ENCODE peak calls at places on chromosomes 12 and 14, in six cellular contexts. One of them, this sample, is unnamed.

GRCh38 chr12:42285431-42285830 is 40.5 kb downstream of the ZCRB1 start:
- DNase-seq in RWPE1: no peak
- DNase-seq in PC-9: no peak
- DNase-seq in Peyer's patch: no peak
- DNase-seq in AG09319: no peak
- DNase-seq in dorsolateral prefrontal cortex: no peak
- DNase-seq in this sample: no peak

GRCh38 chr14:61559641-61560201 is 135.6 kb upstream of the HIF1A start:
- DNase-seq in RWPE1: no peak
- DNase-seq in PC-9: no peak
- DNase-seq in Peyer's patch: no peak
- DNase-seq in AG09319: no peak
- DNase-seq in dorsolateral prefrontal cortex: no peak
- DNase-seq in this sample: no peak

GRCh38 chr14:35669782-35670181 is 135.8 kb downstream of the INSM2 start:
- DNase-seq in RWPE1: peak; percentile 76
- DNase-seq in PC-9: peak; percentile 93
- DNase-seq in Peyer's patch: no peak
- DNase-seq in AG09319: no peak
- DNase-seq in dorsolateral prefrontal cortex: no peak
- DNase-seq in this sample: no peak

GRCh38 chr12:61018571-61018970 is 1241.6 kb upstream of the USP15 start:
- DNase-seq in RWPE1: no peak
- DNase-seq in PC-9: no peak
- DNase-seq in Peyer's patch: no peak
- DNase-seq in AG09319: no peak
- DNase-seq in dorsolateral prefrontal cortex: no peak
- DNase-seq in this sample: no peak

GRCh38 chr14:105978618-105979295 is 452.4 kb downstream of the TMEM121 start:
- DNase-seq in RWPE1: no peak
- DNase-seq in PC-9: no peak
- DNase-seq in Peyer's patch: no peak
- DNase-seq in AG09319: no peak
- DNase-seq in dorsolateral prefrontal cortex: no peak
- DNase-seq in this sample: no peak

GRCh38 chr12:111759991-111760390 is 6.7 kb upstream of the ALDH2 start:
- DNase-seq in RWPE1: no peak
- DNase-seq in PC-9: no peak
- DNase-seq in Peyer's patch: no peak
- DNase-seq in AG09319: no peak
- DNase-seq in dorsolateral prefrontal cortex: no peak
- DNase-seq in this sample: no peak

GRCh38 chr12:72288436-72288835 is 16.3 kb downstream of the TRHDE start:
- DNase-seq in RWPE1: no peak
- DNase-seq in PC-9: no peak
- DNase-seq in Peyer's patch: no peak
- DNase-seq in AG09319: no peak
- DNase-seq in dorsolateral prefrontal cortex: no peak
- DNase-seq in this sample: no peak

GRCh38 chr12:65643595-65644386 is 180.5 kb upstream of the HMGA2 start:
- DNase-seq in RWPE1: no peak
- DNase-seq in PC-9: peak; percentile 43
- DNase-seq in Peyer's patch: no peak
- DNase-seq in AG09319: no peak
- DNase-seq in dorsolateral prefrontal cortex: no peak
- DNase-seq in this sample: no peak

GRCh38 chr12:128747441-128747840 is 76.3 kb downstream of the SLC15A4 start:
- DNase-seq in RWPE1: no peak
- DNase-seq in PC-9: no peak
- DNase-seq in Peyer's patch: no peak
- DNase-seq in AG09319: no peak
- DNase-seq in dorsolateral prefrontal cortex: no peak
- DNase-seq in this sample: no peak

GRCh38 chr14:105055736-105056302 is 9.4 kb downstream of the GPR132 start:
- DNase-seq in RWPE1: no peak
- DNase-seq in PC-9: no peak
- DNase-seq in Peyer's patch: no peak
- DNase-seq in AG09319: no peak
- DNase-seq in dorsolateral prefrontal cortex: no peak
- DNase-seq in this sample: no peak

GRCh38 chr12:98084950-98085349 is 430.4 kb upstream of the TMPO start:
- DNase-seq in RWPE1: no peak
- DNase-seq in PC-9: no peak
- DNase-seq in Peyer's patch: no peak
- DNase-seq in AG09319: no peak
- DNase-seq in dorsolateral prefrontal cortex: no peak
- DNase-seq in this sample: no peak

GRCh38 chr12:123075591-123076171 is 75.2 kb downstream of the PITPNM2 start:
- DNase-seq in RWPE1: no peak
- DNase-seq in PC-9: peak; percentile 72
- DNase-seq in Peyer's patch: peak; percentile 74
- DNase-seq in AG09319: no peak
- DNase-seq in dorsolateral prefrontal cortex: no peak
- DNase-seq in this sample: no peak

GRCh38 chr14:69101331-69101826 is 51.5 kb downstream of the DCAF5 start:
- DNase-seq in RWPE1: peak; percentile 36
- DNase-seq in PC-9: peak; percentile 65
- DNase-seq in Peyer's patch: no peak
- DNase-seq in AG09319: peak; percentile 92
- DNase-seq in dorsolateral prefrontal cortex: no peak
- DNase-seq in this sample: peak; percentile 49

GRCh38 chr14:54706768-54707167 is 139.8 kb downstream of the SAMD4A start:
- DNase-seq in RWPE1: no peak
- DNase-seq in PC-9: no peak
- DNase-seq in Peyer's patch: no peak
- DNase-seq in AG09319: no peak
- DNase-seq in dorsolateral prefrontal cortex: no peak
- DNase-seq in this sample: no peak

GRCh38 chr14:70744631-70745030 is 64.7 kb downstream of the MAP3K9 start:
- DNase-seq in RWPE1: no peak
- DNase-seq in PC-9: no peak
- DNase-seq in Peyer's patch: no peak
- DNase-seq in AG09319: no peak
- DNase-seq in dorsolateral prefrontal cortex: peak; percentile 21
- DNase-seq in this sample: no peak

GRCh38 chr12:123995023-123995422 is 22.0 kb downstream of the ZNF664 start:
- DNase-seq in RWPE1: peak; percentile 68
- DNase-seq in PC-9: no peak
- DNase-seq in Peyer's patch: no peak
- DNase-seq in AG09319: no peak
- DNase-seq in dorsolateral prefrontal cortex: no peak
- DNase-seq in this sample: no peak

GRCh38 chr14:24054646-24055045 is 2.8 kb downstream of the CARMIL3 start:
- DNase-seq in RWPE1: no peak
- DNase-seq in PC-9: no peak
- DNase-seq in Peyer's patch: no peak
- DNase-seq in AG09319: no peak
- DNase-seq in dorsolateral prefrontal cortex: no peak
- DNase-seq in this sample: no peak

GRCh38 chr12:126295652-126296051 is 1230.4 kb downstream of the AACS start:
- DNase-seq in RWPE1: no peak
- DNase-seq in PC-9: no peak
- DNase-seq in Peyer's patch: no peak
- DNase-seq in AG09319: no peak
- DNase-seq in dorsolateral prefrontal cortex: no peak
- DNase-seq in this sample: no peak

GRCh38 chr12:81332054-81332453 is 254.2 kb downstream of the ACSS3 start:
- DNase-seq in RWPE1: no peak
- DNase-seq in PC-9: no peak
- DNase-seq in Peyer's patch: no peak
- DNase-seq in AG09319: no peak
- DNase-seq in dorsolateral prefrontal cortex: no peak
- DNase-seq in this sample: no peak

GRCh38 chr12:17334784-17335183 is 728.8 kb upstream of the LMO3 start:
- DNase-seq in RWPE1: peak; percentile 5
- DNase-seq in PC-9: no peak
- DNase-seq in Peyer's patch: no peak
- DNase-seq in AG09319: no peak
- DNase-seq in dorsolateral prefrontal cortex: no peak
- DNase-seq in this sample: no peak

GRCh38 chr12:130591736-130592135 is 124.4 kb downstream of the RIMBP2 start:
- DNase-seq in RWPE1: no peak
- DNase-seq in PC-9: no peak
- DNase-seq in Peyer's patch: no peak
- DNase-seq in AG09319: no peak
- DNase-seq in dorsolateral prefrontal cortex: no peak
- DNase-seq in this sample: no peak

GRCh38 chr12:124847113-124847512 is 16.6 kb downstream of the SCARB1 start:
- DNase-seq in RWPE1: no peak
- DNase-seq in PC-9: no peak
- DNase-seq in Peyer's patch: no peak
- DNase-seq in AG09319: no peak
- DNase-seq in dorsolateral prefrontal cortex: peak; percentile 79
- DNase-seq in this sample: no peak

GRCh38 chr12:52126050-52126604 is 46.6 kb downstream of the SMIM41 start:
- DNase-seq in RWPE1: no peak
- DNase-seq in PC-9: no peak
- DNase-seq in Peyer's patch: no peak
- DNase-seq in AG09319: no peak
- DNase-seq in dorsolateral prefrontal cortex: no peak
- DNase-seq in this sample: no peak

GRCh38 chr12:127078577-127079350 is 1188.2 kb upstream of the TMEM132C start:
- DNase-seq in RWPE1: no peak
- DNase-seq in PC-9: no peak
- DNase-seq in Peyer's patch: no peak
- DNase-seq in AG09319: no peak
- DNase-seq in dorsolateral prefrontal cortex: no peak
- DNase-seq in this sample: no peak

DNA sequence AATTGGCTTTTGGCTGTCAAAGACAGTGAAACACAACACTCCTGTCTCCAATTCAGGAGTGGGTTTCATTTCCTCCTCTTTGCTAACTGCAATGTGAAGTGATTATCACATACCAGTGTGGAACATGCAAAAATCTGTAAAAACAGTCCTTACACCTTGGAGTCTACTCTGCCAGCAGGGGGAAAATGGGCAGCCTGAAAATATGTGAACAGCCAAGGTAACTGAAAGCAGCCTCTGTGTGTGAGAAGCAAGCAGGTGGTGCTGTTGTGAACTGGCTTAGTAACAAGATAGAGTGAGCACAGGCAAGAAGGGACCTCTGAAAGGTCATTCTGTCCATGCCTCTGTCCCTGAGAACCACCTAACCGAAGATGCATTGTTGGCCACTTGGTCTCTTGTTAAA is 6.0 kb downstream of the PRMT8 start:
- DNase-seq in RWPE1: peak; percentile 23
- DNase-seq in PC-9: no peak
- DNase-seq in Peyer's patch: no peak
- DNase-seq in AG09319: no peak
- DNase-seq in dorsolateral prefrontal cortex: peak; percentile 32
- DNase-seq in this sample: no peak
- TF ChIP-seq CTCF in RWPE1: no peak
- TF ChIP-seq CTCF in PC-9: no peak
- TF ChIP-seq CTCF in Peyer's patch: no peak
- TF ChIP-seq CTCF in AG09319: no peak
- TF ChIP-seq CTCF in dorsolateral prefrontal cortex: peak; percentile 22
- TF ChIP-seq CTCF in this sample: no peak

DNA sequence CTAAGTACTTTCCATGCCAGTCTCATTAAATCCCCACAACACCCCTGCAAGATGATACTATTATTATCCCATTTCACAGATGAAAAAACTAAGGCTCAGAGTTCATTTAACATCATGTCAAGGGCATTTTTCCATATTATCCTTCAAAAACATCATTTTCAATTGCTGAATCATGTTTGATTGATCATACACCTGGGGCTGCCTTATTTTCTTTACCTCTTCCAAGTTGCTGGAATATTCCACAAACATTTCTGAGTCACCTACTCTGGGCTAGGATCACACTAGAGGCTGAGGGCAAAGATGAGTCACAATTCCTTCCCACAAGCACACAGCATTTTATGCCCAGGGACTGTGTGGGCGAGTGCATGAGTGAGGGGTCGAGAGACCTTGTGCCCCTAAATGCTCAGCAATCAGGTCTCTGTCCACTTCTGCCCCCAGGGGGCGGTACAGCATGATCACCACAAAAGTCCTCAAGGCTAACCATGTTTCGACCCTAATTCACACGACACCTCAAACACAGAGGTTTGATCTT is 14.1 kb upstream of the TMEM119 start:
- DNase-seq in RWPE1: peak; percentile 83
- DNase-seq in PC-9: no peak
- DNase-seq in Peyer's patch: peak; percentile 61
- DNase-seq in AG09319: no peak
- DNase-seq in dorsolateral prefrontal cortex: no peak
- DNase-seq in this sample: no peak
- TF ChIP-seq CTCF in RWPE1: no peak
- TF ChIP-seq CTCF in PC-9: peak; percentile 58
- TF ChIP-seq CTCF in Peyer's patch: peak; percentile 30
- TF ChIP-seq CTCF in AG09319: peak; percentile 39
- TF ChIP-seq CTCF in dorsolateral prefrontal cortex: no peak
- TF ChIP-seq CTCF in this sample: peak; percentile 72

GRCh38 chr12:66709444-66709773 is 30.5 kb upstream of the GRIP1 start:
- DNase-seq in RWPE1: no peak
- DNase-seq in PC-9: no peak
- DNase-seq in Peyer's patch: no peak
- DNase-seq in AG09319: no peak
- DNase-seq in dorsolateral prefrontal cortex: no peak
- DNase-seq in this sample: no peak
- TF ChIP-seq CTCF in RWPE1: no peak
- TF ChIP-seq CTCF in PC-9: no peak
- TF ChIP-seq CTCF in Peyer's patch: no peak
- TF ChIP-seq CTCF in AG09319: no peak
- TF ChIP-seq CTCF in dorsolateral prefrontal cortex: no peak
- TF ChIP-seq CTCF in this sample: no peak

GRCh38 chr12:104823985-104824441 is 134.1 kb downstream of the SLC41A2 start:
- DNase-seq in RWPE1: no peak
- DNase-seq in PC-9: no peak
- DNase-seq in Peyer's patch: no peak
- DNase-seq in AG09319: no peak
- DNase-seq in dorsolateral prefrontal cortex: peak; percentile 3
- DNase-seq in this sample: peak; percentile 58

GRCh38 chr12:104828015-104828414 is 130.1 kb downstream of the SLC41A2 start:
- DNase-seq in RWPE1: no peak
- DNase-seq in PC-9: no peak
- DNase-seq in Peyer's patch: no peak
- DNase-seq in AG09319: no peak
- DNase-seq in dorsolateral prefrontal cortex: peak; percentile 11
- DNase-seq in this sample: no peak

GRCh38 chr12:104827587-104827986 is 130.5 kb downstream of the SLC41A2 start:
- DNase-seq in RWPE1: no peak
- DNase-seq in PC-9: no peak
- DNase-seq in Peyer's patch: no peak
- DNase-seq in AG09319: no peak
- DNase-seq in dorsolateral prefrontal cortex: no peak
- DNase-seq in this sample: no peak

GRCh38 chr12:104825408-104825807 is 132.7 kb downstream of the SLC41A2 start:
- DNase-seq in RWPE1: no peak
- DNase-seq in PC-9: no peak
- DNase-seq in Peyer's patch: no peak
- DNase-seq in AG09319: no peak
- DNase-seq in dorsolateral prefrontal cortex: no peak
- DNase-seq in this sample: no peak
- TF ChIP-seq CTCF in RWPE1: no peak
- TF ChIP-seq CTCF in PC-9: peak; percentile 28
- TF ChIP-seq CTCF in Peyer's patch: no peak
- TF ChIP-seq CTCF in AG09319: peak; percentile 6
- TF ChIP-seq CTCF in dorsolateral prefrontal cortex: no peak
- TF ChIP-seq CTCF in this sample: no peak